ENCODE peak calls at places on chromosome 1, in six cellular contexts. One of them, this sample, is unnamed.

GRCh38 chr1:17881761-17882160 is 126.6 kb downstream of the ACTL8 start:
- DNase-seq in right lobe of liver: no peak
- DNase-seq in Peyer's patch: peak; percentile 1
- DNase-seq in A549: no peak
- DNase-seq in testis: no peak
- DNase-seq in heart left ventricle: peak; percentile 44
- DNase-seq in this sample: no peak

GRCh38 chr1:43542515-43543458 is 12.1 kb downstream of the PTPRF start:
- DNase-seq in Peyer's patch: no peak
- DNase-seq in right lobe of liver: no peak
- DNase-seq in heart left ventricle: no peak
- DNase-seq in testis: no peak
- DNase-seq in A549: no peak
- DNase-seq in this sample: no peak

GRCh38 chr1:212121772-212122171 is 86.2 kb downstream of the DTL start:
- DNase-seq in right lobe of liver: no peak
- DNase-seq in A549: no peak
- DNase-seq in heart left ventricle: no peak
- DNase-seq in testis: no peak
- DNase-seq in Peyer's patch: no peak
- DNase-seq in this sample: no peak

GRCh38 chr1:59805564-59805963 is 9.2 kb upstream of the HOOK1 start:
- DNase-seq in testis: no peak
- DNase-seq in heart left ventricle: no peak
- DNase-seq in A549: no peak
- DNase-seq in right lobe of liver: no peak
- DNase-seq in Peyer's patch: no peak
- DNase-seq in this sample: no peak

GRCh38 chr1:186492531-186493291 is 31.8 kb upstream of the PDC start:
- DNase-seq in A549: peak; percentile 71
- DNase-seq in right lobe of liver: no peak
- DNase-seq in testis: no peak
- DNase-seq in heart left ventricle: no peak
- DNase-seq in Peyer's patch: no peak
- DNase-seq in this sample: no peak

GRCh38 chr1:103162360-103162759 is 54.0 kb upstream of the COL11A1 start:
- DNase-seq in heart left ventricle: no peak
- DNase-seq in right lobe of liver: no peak
- DNase-seq in A549: no peak
- DNase-seq in Peyer's patch: no peak
- DNase-seq in testis: no peak
- DNase-seq in this sample: no peak

GRCh38 chr1:63042278-63042677 is 258.3 kb downstream of the ATG4C start:
- DNase-seq in testis: no peak
- DNase-seq in Peyer's patch: no peak
- DNase-seq in heart left ventricle: no peak
- DNase-seq in right lobe of liver: no peak
- DNase-seq in A549: no peak
- DNase-seq in this sample: no peak

GRCh38 chr1:46749403-46749802 is 30.5 kb upstream of the EFCAB14 start:
- DNase-seq in heart left ventricle: no peak
- DNase-seq in right lobe of liver: no peak
- DNase-seq in Peyer's patch: no peak
- DNase-seq in testis: no peak
- DNase-seq in A549: no peak
- DNase-seq in this sample: no peak

GRCh38 chr1:18396247-18396646 is 84.5 kb upstream of the KLHDC7A start:
- DNase-seq in testis: no peak
- DNase-seq in heart left ventricle: no peak
- DNase-seq in A549: peak; percentile 6
- DNase-seq in right lobe of liver: no peak
- DNase-seq in Peyer's patch: no peak
- DNase-seq in this sample: peak; percentile 9

GRCh38 chr1:221708076-221708571 is 33.8 kb downstream of the DUSP10 start:
- DNase-seq in right lobe of liver: no peak
- DNase-seq in heart left ventricle: no peak
- DNase-seq in Peyer's patch: peak; percentile 60
- DNase-seq in A549: no peak
- DNase-seq in testis: no peak
- DNase-seq in this sample: no peak

GRCh38 chr1:74502432-74502831 is 10.0 kb downstream of the LRRC53 start:
- DNase-seq in right lobe of liver: no peak
- DNase-seq in A549: peak; percentile 1
- DNase-seq in testis: peak; percentile 34
- DNase-seq in Peyer's patch: no peak
- DNase-seq in heart left ventricle: no peak
- DNase-seq in this sample: peak; percentile 4

GRCh38 chr1:107135466-107135865 is 5.4 kb upstream of the NTNG1 start:
- DNase-seq in Peyer's patch: no peak
- DNase-seq in testis: peak; percentile 37
- DNase-seq in right lobe of liver: peak; percentile 15
- DNase-seq in heart left ventricle: no peak
- DNase-seq in A549: no peak
- DNase-seq in this sample: no peak

GRCh38 chr1:230332429-230333088 is 93.6 kb downstream of the PGBD5 start:
- DNase-seq in testis: no peak
- DNase-seq in Peyer's patch: no peak
- DNase-seq in right lobe of liver: no peak
- DNase-seq in heart left ventricle: no peak
- DNase-seq in A549: no peak
- DNase-seq in this sample: no peak

GRCh38 chr1:30523055-30524020 is 200.0 kb downstream of the MATN1 start:
- DNase-seq in Peyer's patch: no peak
- DNase-seq in testis: no peak
- DNase-seq in right lobe of liver: no peak
- DNase-seq in A549: peak; percentile 28
- DNase-seq in heart left ventricle: peak; percentile 73
- DNase-seq in this sample: peak; percentile 53

GRCh38 chr1:223811634-223812101 is 34.1 kb downstream of the TP53BP2 start:
- DNase-seq in Peyer's patch: no peak
- DNase-seq in heart left ventricle: no peak
- DNase-seq in testis: no peak
- DNase-seq in right lobe of liver: no peak
- DNase-seq in A549: peak; percentile 51
- DNase-seq in this sample: no peak

GRCh38 chr1:9416918-9417500 is 122.3 kb upstream of the SLC25A33 start:
- DNase-seq in A549: no peak
- DNase-seq in Peyer's patch: no peak
- DNase-seq in right lobe of liver: no peak
- DNase-seq in testis: no peak
- DNase-seq in heart left ventricle: no peak
- DNase-seq in this sample: no peak

GRCh38 chr1:104702731-104703130 is 953.0 kb downstream of the AMY1C start:
- DNase-seq in heart left ventricle: no peak
- DNase-seq in right lobe of liver: no peak
- DNase-seq in Peyer's patch: no peak
- DNase-seq in A549: no peak
- DNase-seq in testis: no peak
- DNase-seq in this sample: no peak

GRCh38 chr1:29753771-29754607 is 517.7 kb downstream of the PTPRU start:
- DNase-seq in A549: no peak
- DNase-seq in Peyer's patch: peak; percentile 24
- DNase-seq in right lobe of liver: no peak
- DNase-seq in heart left ventricle: no peak
- DNase-seq in testis: no peak
- DNase-seq in this sample: no peak

GRCh38 chr1:34049477-34049876 is 115.6 kb downstream of the CSMD2 start:
- DNase-seq in Peyer's patch: no peak
- DNase-seq in right lobe of liver: no peak
- DNase-seq in heart left ventricle: no peak
- DNase-seq in testis: no peak
- DNase-seq in A549: no peak
- DNase-seq in this sample: no peak

GRCh38 chr1:245363821-245364220 is 209.0 kb downstream of the KIF26B start:
- DNase-seq in heart left ventricle: no peak
- DNase-seq in A549: no peak
- DNase-seq in right lobe of liver: no peak
- DNase-seq in Peyer's patch: no peak
- DNase-seq in testis: no peak
- DNase-seq in this sample: no peak

GRCh38 chr1:181587870-181588438 is 104.6 kb downstream of the CACNA1E start:
- DNase-seq in Peyer's patch: no peak
- DNase-seq in A549: no peak
- DNase-seq in heart left ventricle: no peak
- DNase-seq in testis: peak; percentile 47
- DNase-seq in right lobe of liver: no peak
- DNase-seq in this sample: no peak

GRCh38 chr1:16012590-16013219 is 5.1 kb downstream of the HSPB7 start:
- DNase-seq in Peyer's patch: peak; percentile 69
- DNase-seq in heart left ventricle: peak; percentile 90
- DNase-seq in A549: peak; percentile 40
- DNase-seq in right lobe of liver: peak; percentile 77
- DNase-seq in testis: peak; percentile 69
- DNase-seq in this sample: peak; percentile 47

GRCh38 chr1:247409869-247410544 is 6.0 kb upstream of the NLRP3 start:
- DNase-seq in right lobe of liver: no peak
- DNase-seq in A549: no peak
- DNase-seq in testis: no peak
- DNase-seq in Peyer's patch: peak; percentile 44
- DNase-seq in heart left ventricle: no peak
- DNase-seq in this sample: no peak

GRCh38 chr1:185681034-185681633 is 53.1 kb upstream of the HMCN1 start:
- DNase-seq in Peyer's patch: peak; percentile 50
- DNase-seq in A549: peak; percentile 56
- DNase-seq in right lobe of liver: no peak
- DNase-seq in testis: no peak
- DNase-seq in heart left ventricle: no peak
- DNase-seq in this sample: peak; percentile 4

GRCh38 chr1:154943649-154944421 is 7.3 kb upstream of the PMVK start:
- DNase-seq in Peyer's patch: peak; percentile 73
- DNase-seq in right lobe of liver: peak; percentile 48
- DNase-seq in A549: peak; percentile 42
- DNase-seq in testis: peak; percentile 52
- DNase-seq in heart left ventricle: peak; percentile 48
- DNase-seq in this sample: no peak

GRCh38 chr1:22821027-22821426 is 110.4 kb downstream of the EPHB2 start:
- DNase-seq in A549: no peak
- DNase-seq in heart left ventricle: no peak
- DNase-seq in testis: no peak
- DNase-seq in Peyer's patch: no peak
- DNase-seq in right lobe of liver: no peak
- DNase-seq in this sample: no peak

GRCh38 chr1:54289061-54289938 is 89.3 kb downstream of the MRPL37 start:
- DNase-seq in testis: no peak
- DNase-seq in right lobe of liver: no peak
- DNase-seq in Peyer's patch: no peak
- DNase-seq in A549: no peak
- DNase-seq in heart left ventricle: no peak
- DNase-seq in this sample: no peak

GRCh38 chr1:225845633-225846259 is 35.8 kb downstream of the EPHX1 start:
- DNase-seq in right lobe of liver: peak; percentile 77
- DNase-seq in A549: peak; percentile 88
- DNase-seq in heart left ventricle: peak; percentile 87
- DNase-seq in testis: peak; percentile 86
- DNase-seq in Peyer's patch: peak; percentile 72
- DNase-seq in this sample: peak; percentile 72

GRCh38 chr1:184362876-184363275 is 24.0 kb upstream of the C1orf21 start:
- DNase-seq in heart left ventricle: no peak
- DNase-seq in right lobe of liver: no peak
- DNase-seq in Peyer's patch: no peak
- DNase-seq in testis: no peak
- DNase-seq in A549: no peak
- DNase-seq in this sample: no peak

GRCh38 chr1:100351095-100351884 is 1.0 kb upstream of the CDC14A start:
- DNase-seq in A549: peak; percentile 95
- DNase-seq in Peyer's patch: peak; percentile 96
- DNase-seq in right lobe of liver: peak; percentile 89
- DNase-seq in testis: peak; percentile 95
- DNase-seq in heart left ventricle: peak; percentile 88
- DNase-seq in this sample: peak; percentile 63
- TF ChIP-seq POLR2A in A549: peak; percentile 45
- TF ChIP-seq POLR2A in Peyer's patch: peak; percentile 58
- TF ChIP-seq POLR2A in right lobe of liver: peak; percentile 47
- TF ChIP-seq POLR2A in testis: no peak
- TF ChIP-seq POLR2A in heart left ventricle: no peak
- TF ChIP-seq POLR2A in this sample: peak; percentile 46

GRCh38 chr1:90358448-90358847 is 358.7 kb downstream of the BARHL2 start:
- DNase-seq in A549: no peak
- DNase-seq in Peyer's patch: no peak
- DNase-seq in testis: no peak
- DNase-seq in heart left ventricle: no peak
- DNase-seq in right lobe of liver: no peak
- DNase-seq in this sample: no peak
- TF ChIP-seq POLR2A in A549: no peak
- TF ChIP-seq POLR2A in Peyer's patch: no peak
- TF ChIP-seq POLR2A in testis: no peak
- TF ChIP-seq POLR2A in heart left ventricle: no peak
- TF ChIP-seq POLR2A in right lobe of liver: no peak
- TF ChIP-seq POLR2A in this sample: no peak

DNA sequence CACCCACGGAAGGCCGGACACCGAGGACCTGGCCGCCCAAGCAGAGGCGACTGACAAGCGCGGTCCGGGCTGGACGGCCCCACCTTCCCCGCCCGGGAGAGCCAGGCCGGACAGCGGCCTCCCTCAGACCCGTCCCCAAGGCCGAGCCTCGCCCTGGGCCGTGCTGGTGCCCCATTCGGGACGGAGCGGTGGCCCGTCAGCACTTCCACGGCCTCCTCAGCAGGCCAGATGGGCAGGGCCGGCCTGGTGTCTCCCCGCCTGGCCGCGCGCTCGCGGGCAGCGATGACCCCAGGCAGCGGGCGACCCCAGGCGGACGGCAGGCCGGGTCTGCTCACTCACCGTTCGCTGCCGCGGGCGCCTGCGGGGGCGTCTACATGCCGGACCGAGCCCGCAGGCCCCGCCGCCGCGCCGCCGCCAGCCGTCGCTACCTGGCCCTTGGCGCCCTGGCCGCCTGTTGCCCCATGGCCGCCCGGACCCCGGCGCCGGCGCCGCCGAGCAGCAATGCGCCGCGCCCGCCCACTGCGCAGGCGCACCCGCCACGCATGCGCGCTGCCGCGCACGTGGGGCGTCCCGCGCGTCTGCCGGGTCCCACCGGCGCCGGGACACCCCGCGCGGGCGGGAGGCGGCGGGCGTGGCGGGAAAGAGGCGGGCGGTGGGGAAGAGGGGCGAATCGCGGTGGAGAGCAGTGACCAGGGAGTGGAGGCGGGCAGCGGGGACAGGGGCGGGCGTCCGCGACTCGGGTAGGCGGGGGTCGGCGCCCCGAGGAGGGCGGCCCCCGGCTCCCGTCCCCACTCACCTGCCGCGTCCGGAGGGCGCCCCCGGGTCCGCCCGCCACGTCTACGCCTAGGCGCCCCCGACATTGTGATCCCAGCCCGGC is at the start of gene NADK:
- DNase-seq in Peyer's patch: peak; percentile 81
- DNase-seq in A549: peak; percentile 45
- DNase-seq in right lobe of liver: peak; percentile 75
- DNase-seq in heart left ventricle: peak; percentile 76
- DNase-seq in testis: peak; percentile 64
- DNase-seq in this sample: peak; percentile 70
- TF ChIP-seq POLR2A in Peyer's patch: peak; percentile 62
- TF ChIP-seq POLR2A in A549: peak; percentile 68
- TF ChIP-seq POLR2A in right lobe of liver: peak; percentile 61
- TF ChIP-seq POLR2A in heart left ventricle: no peak
- TF ChIP-seq POLR2A in testis: no peak
- TF ChIP-seq POLR2A in this sample: peak; percentile 76

DNA sequence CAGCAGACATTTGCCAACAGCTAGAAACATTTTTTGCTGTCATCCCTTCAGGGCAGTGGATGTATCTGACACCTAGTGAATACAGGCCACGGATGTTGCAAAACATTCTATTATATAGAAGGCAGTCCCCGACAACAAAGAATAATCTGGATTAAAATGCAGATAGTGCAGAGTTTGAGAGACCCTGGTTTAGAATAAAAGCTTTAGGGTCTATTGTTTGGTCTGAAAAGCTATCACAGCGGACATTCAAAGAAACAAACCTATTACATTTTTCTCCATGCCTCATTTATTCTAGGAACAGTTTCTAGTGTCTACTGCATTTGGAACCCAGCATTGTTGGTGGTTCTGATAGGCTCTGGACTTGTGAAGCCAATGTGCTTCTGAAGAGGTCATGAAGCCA is 316.3 kb downstream of the TGFB2 start:
- DNase-seq in testis: no peak
- DNase-seq in right lobe of liver: no peak
- DNase-seq in A549: no peak
- DNase-seq in Peyer's patch: no peak
- DNase-seq in heart left ventricle: no peak
- DNase-seq in this sample: no peak
- TF ChIP-seq POLR2A in testis: no peak
- TF ChIP-seq POLR2A in right lobe of liver: no peak
- TF ChIP-seq POLR2A in A549: no peak
- TF ChIP-seq POLR2A in Peyer's patch: no peak
- TF ChIP-seq POLR2A in heart left ventricle: no peak
- TF ChIP-seq POLR2A in this sample: no peak

This sample was measured in H54.